ENCODE peak calls at places on chromosome 3, in five cellular contexts. Y is fibroblast of lung, O is transverse colon, E is H9, J is MM.1S. I is an unnamed sample.

GRCh38 chr3:61903931-61904657 is 342.7 kb downstream of the PTPRG start:
- DNase-seq in Y (peak), O (no peak), E (no peak), J (no peak), I (no peak)

GRCh38 chr3:12815078-12815477 is 18.6 kb downstream of the CAND2 start:
- DNase-seq in Y (no peak), O (no peak), E (no peak), J (no peak), I (no peak)

GRCh38 chr3:9180764-9181117 is 68.7 kb downstream of the SRGAP3 start:
- DNase-seq in Y (no peak), O (no peak), E (no peak), J (no peak), I (no peak)

GRCh38 chr3:48238506-48239085 is 2.3 kb upstream of the ZNF589 start:
- DNase-seq in Y (no peak), O (no peak), E (no peak), J (no peak), I (no peak)

GRCh38 chr3:148075829-148076716 is 621.6 kb upstream of the AGTR1 start:
- DNase-seq in Y (peak), O (no peak), E (peak), J (peak), I (no peak)

GRCh38 chr3:43212914-43213611 is 73.3 kb upstream of the SNRK start:
- DNase-seq in Y (no peak), O (no peak), E (no peak), J (no peak), I (no peak)

GRCh38 chr3:138418556-138419206 is 15.7 kb upstream of the ESYT3 start:
- DNase-seq in Y (peak), O (no peak), E (no peak), J (no peak), I (no peak)

GRCh38 chr3:136938334-136938733 is 19.4 kb upstream of the IL20RB start:
- DNase-seq in Y (peak), O (no peak), E (no peak), J (no peak), I (no peak)

GRCh38 chr3:108221403-108221802 is 821 bp downstream of the IFT57 start:
- DNase-seq in Y (no peak), O (no peak), E (no peak), J (no peak), I (no peak)

GRCh38 chr3:170621256-170621655 is 35.4 kb upstream of the SLC7A14 start:
- DNase-seq in Y (peak), O (no peak), E (no peak), J (no peak), I (no peak)

GRCh38 chr3:42659451-42660130 is 6.1 kb downstream of the ZBTB47 start:
- DNase-seq in Y (no peak), O (no peak), E (peak), J (no peak), I (no peak)

GRCh38 chr3:62229201-62229600 is 144.1 kb downstream of the FEZF2 start:
- DNase-seq in Y (no peak), O (no peak), E (no peak), J (no peak), I (no peak)

DNA sequence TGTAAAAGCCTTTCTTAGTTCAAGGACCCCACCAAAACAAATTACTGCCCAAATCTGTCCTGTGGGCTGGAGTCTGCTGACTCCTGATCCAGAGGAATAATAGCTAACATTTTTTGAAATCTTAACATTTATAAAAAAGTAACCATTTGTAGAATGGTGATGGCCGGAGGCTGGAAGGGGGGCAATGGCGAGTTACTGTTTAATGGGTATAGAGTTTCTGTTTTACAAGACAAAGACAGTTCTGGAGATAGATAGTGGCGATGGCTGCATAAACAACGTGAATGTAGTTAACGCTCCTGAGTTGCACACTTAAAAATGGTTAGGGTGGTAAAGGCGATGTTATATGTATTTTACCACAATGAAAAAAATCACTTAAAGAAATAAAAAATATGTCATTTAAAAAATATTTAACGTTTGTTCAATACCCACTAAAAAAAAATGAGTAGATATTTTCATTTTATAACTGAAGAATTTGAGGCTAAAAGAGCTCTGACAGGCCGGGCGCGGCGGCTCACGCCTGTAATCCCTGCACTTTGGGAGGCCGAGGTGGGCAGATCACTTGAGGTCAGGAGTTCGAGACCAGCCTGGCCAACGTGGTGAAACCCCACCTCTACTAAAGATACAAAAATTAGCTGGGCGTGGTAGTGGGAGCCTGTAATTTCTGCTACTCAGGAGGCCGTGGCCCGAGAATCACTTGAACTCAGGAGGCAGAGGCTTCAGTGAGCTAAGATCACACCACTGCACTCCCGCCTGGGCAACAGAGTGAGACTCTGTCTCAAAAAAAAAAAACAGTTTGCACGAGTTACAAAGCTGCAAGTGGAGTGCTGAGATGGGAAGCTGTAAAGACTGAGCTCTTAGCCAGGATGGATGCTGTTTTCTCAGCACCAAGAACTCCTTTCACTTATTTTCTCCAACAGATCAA is 37.6 kb downstream of the IGF2BP2 start:
- DNase-seq in Y (no peak), O (no peak), E (no peak), J (no peak), I (no peak)
- TF ChIP-seq CTCF in Y (no peak), O (no peak), E (no peak), J (no peak), I (no peak)

GRCh38 chr3:194126790-194127189 is 9.2 kb upstream of the HES1 start:
- DNase-seq in Y (no peak), O (no peak), E (no peak), J (no peak), I (no peak)

GRCh38 chr3:194130211-194130610 is 5.7 kb upstream of the HES1 start:
- DNase-seq in Y (no peak), O (no peak), E (no peak), J (no peak), I (no peak)

GRCh38 chr3:194129581-194130133 is 6.3 kb upstream of the HES1 start:
- DNase-seq in Y (no peak), O (peak), E (peak), J (no peak), I (no peak)

GRCh38 chr3:194130807-194131589 is 5.0 kb upstream of the HES1 start:
- DNase-seq in Y (no peak), O (peak), E (no peak), J (peak), I (no peak)

DNA sequence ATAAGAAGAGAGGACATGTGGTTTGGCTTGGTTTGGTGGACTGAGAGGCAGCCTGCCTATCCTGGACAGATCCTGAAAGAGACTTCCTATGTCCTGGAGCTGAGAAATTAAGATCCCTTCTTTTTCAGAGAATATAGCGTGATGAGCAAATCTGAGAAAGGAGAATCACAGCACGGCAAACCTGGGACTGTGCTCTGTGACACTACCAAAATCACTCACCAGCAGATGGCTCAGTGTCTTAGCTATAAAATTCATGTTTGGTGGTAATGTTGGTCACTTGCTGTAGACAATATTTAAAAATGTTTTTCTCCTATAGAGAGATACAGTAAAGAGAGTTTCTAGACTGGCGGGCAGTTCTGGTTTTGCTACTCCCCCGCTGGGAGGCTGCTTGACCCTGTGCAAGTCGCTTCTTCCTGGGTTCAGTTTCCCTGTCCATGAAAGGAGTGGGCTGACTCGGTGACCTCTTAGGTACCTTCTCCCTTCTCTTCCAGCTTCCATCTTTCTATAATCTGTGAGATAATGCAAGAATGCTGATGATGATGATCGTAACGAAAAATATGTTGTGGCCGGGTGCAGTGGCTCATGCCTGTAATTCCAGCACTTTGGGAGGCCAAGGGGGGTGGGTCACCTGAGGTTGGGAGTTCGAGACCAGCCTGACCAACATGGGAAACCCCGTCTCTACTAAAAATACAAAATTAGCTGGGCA is 7.6 kb upstream of the HES1 start:
- DNase-seq in Y (no peak), O (no peak), E (no peak), J (no peak), I (no peak)
- TF ChIP-seq CTCF in Y (no peak), O (no peak), E (no peak), J (no peak), I (no peak)

GRCh38 chr3:27326949-27327582 is 42.1 kb downstream of the NEK10 start:
- DNase-seq in Y (no peak), O (no peak), E (no peak), J (no peak), I (no peak)

GRCh38 chr3:27323087-27323570 is 46.1 kb downstream of the NEK10 start:
- DNase-seq in Y (no peak), O (no peak), E (no peak), J (no peak), I (no peak)

GRCh38 chr3:27326211-27326948 is 42.8 kb downstream of the NEK10 start:
- DNase-seq in Y (peak), O (peak), E (no peak), J (no peak), I (no peak)

GRCh38 chr3:27324695-27325094 is 44.5 kb downstream of the NEK10 start:
- DNase-seq in Y (peak), O (no peak), E (no peak), J (no peak), I (no peak)

DNA sequence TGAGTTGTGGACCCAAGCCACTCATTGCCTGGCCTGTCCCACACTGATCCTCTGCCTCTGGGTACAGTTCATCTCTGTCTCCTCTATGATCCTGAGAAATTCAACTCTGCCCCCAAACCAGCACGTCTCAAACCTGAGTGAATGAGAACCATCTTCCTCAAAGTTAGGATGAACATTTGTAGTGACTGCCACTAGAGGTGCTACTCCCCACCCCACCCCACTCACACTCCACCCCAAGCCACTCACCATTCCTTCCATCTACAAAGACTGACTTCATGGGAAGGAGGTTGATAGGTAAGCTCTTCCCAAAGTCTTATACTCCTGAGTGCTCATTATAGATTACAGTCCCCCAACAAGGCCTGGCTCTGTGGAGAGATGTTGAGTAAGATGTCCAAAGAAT is 43.8 kb downstream of the NEK10 start:
- DNase-seq in Y (no peak), O (no peak), E (no peak), J (no peak), I (no peak)
- TF ChIP-seq CTCF in Y (no peak), O (no peak), E (peak), J (no peak), I (no peak)

GRCh38 chr3:122085666-122086065 is 30.5 kb downstream of the CD86 start:
- DNase-seq in Y (no peak), O (no peak), E (no peak), J (no peak), I (no peak)
- TF ChIP-seq CTCF in Y (no peak), O (no peak), E (no peak), J (no peak), I (no peak)

GRCh38 chr3:38646630-38647029 is 2.9 kb downstream of the SCN5A start:
- DNase-seq in Y (peak), O (no peak), E (peak), J (peak), I (no peak)
- TF ChIP-seq CTCF in Y (peak), O (no peak), E (peak), J (peak), I (peak)

GRCh38 chr3:98199020-98199419 is 32.5 kb downstream of the OR5H15 start:
- DNase-seq in Y (no peak), O (no peak), E (no peak), J (no peak), I (no peak)
- TF ChIP-seq CTCF in Y (no peak), O (no peak), E (no peak), J (no peak), I (no peak)

GRCh38 chr3:183824761-183825379 is 507 bp downstream of the MAP6D1 start:
- DNase-seq in Y (no peak), O (no peak), E (peak), J (no peak), I (no peak)

GRCh38 chr3:183823963-183824362 is 1.4 kb downstream of the MAP6D1 start:
- DNase-seq in Y (no peak), O (no peak), E (no peak), J (no peak), I (no peak)

GRCh38 chr3:183826854-183827253 is 1.5 kb upstream of the MAP6D1 start:
- DNase-seq in Y (no peak), O (no peak), E (no peak), J (no peak), I (no peak)

GRCh38 chr3:183826448-183826847 is 1.1 kb upstream of the MAP6D1 start:
- DNase-seq in Y (no peak), O (no peak), E (no peak), J (no peak), I (no peak)

DNA sequence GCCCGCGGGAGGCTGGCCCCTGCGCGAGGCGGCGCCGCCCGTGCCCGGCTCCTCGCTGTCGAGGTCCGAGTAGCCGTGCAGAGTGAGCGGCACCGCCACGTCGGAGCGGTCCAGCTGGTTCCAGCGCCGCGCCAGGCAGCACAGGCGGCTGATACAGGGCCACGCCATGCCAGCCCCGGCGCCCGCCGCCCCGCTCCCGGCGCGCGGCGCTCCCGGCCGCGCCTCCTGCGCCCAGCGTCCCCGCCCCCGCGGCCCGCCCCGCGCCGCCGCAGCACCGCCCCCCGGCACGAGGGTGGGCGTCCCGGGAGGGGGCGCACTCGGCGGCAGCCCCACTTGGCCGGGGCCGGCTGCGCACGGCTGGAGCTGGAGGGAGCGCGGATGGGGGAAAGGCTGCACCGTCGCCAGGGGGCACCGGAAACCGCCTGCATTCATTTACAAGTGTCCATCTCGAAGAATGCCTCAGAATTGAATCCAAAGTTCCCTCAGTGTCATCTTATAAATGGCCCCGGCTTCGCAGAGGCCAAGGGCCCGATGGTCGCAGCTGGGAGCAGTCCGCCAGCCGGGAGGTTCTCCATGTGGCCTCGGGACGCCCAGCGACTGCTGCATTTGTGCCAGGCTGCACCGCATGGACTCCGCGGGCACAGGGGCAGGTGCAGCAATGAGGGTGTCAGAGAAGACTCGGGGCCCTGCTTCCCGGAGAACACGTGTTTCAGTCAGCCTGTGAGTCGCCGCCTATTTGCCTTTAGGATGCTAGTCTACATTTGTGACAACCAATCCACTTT is at the start of gene MAP6D1:
- DNase-seq in Y (peak), O (peak), E (peak), J (no peak), I (peak)
- TF ChIP-seq CTCF in Y (peak), O (no peak), E (peak), J (no peak), I (peak)

DNA sequence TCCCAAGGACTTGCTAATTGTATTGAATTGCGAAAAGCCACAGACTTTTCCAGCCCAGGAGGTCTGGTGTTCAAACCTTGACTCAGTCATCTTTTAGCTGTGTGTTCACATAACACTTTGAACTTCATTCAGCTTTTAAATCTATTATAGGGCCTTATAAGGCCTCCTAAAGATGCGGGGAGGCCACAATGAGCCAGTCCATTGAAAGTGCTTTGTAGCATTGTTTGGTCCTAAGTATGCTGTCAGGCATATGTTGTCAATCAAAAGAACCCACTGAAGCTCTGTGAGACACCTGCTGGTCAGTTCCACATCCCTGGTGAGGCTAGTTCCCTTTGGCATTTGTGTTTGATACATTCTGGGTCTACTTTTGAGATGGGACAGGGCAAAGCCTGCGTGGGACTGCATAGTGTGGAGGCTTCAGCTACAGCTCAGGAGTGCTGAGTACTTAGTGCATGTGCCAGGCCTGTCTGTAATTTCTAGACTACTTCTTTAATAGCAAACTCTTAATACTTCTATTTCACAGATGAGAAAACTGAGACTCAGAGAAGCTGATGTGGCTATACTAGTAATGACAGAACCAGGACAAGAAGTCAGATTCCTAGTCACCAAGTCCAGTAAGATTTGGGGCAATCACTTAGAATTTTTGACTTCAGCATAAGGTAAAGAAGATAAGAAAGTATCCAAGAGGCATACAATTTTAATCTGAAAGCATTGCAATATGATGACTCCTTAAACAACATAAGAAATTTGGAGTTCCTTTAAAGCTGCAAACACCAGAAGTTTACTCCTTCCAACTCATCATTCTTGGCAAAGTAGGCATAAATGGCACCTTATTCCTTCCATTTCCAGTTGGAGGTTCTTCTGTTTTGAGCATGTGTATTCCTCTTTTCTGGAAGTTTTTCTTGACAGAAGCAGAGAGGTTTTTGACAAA is 213.0 kb downstream of the PDCD6IP start:
- DNase-seq in Y (peak), O (no peak), E (peak), J (no peak), I (no peak)
- TF ChIP-seq CTCF in Y (peak), O (no peak), E (peak), J (peak), I (peak)

GRCh38 chr3:172289583-172289982 is 158.7 kb downstream of the GHSR start:
- DNase-seq in Y (no peak), O (peak), E (peak), J (peak), I (no peak)
- TF ChIP-seq CTCF in Y (peak), O (peak), E (peak), J (peak), I (no peak)